ENCODE peak calls at places on chromosomes 6 and 20, in ten cellular contexts. W is Panc1; Q is AG04450; F is mesenchymal stem cell; P is body of pancreas; G is psoas muscle; L is adrenal gland; J is CD8-positive, alpha-beta memory T cell; M is stomach; O is lower lobe of right lung. Z is an unnamed sample.

GRCh38 chr20:18645196-18645745 is 57.4 kb downstream of the DTD1 start:
- DNase-seq in M (no peak), L (no peak), W (no peak), J (no peak), F (no peak), G (no peak), O (no peak), Q (no peak), P (no peak), Z (no peak)

GRCh38 chr6:21996425-21997207 is 300.2 kb downstream of the PRL start:
- DNase-seq in Q (no peak), F (no peak), L (no peak), M (no peak), O (no peak), W (no peak), P (no peak), J (no peak), G (no peak), Z (peak; percentile 17)

GRCh38 chr6:158000530-158001307 is 19.1 kb downstream of the SYNJ2 start:
- DNase-seq in F (no peak), Q (no peak), L (no peak), W (no peak), J (no peak), P (no peak), M (no peak), O (peak; percentile 32), G (no peak), Z (no peak)

GRCh38 chr20:33284937-33285336 is 1.9 kb downstream of the BPIFB1 start:
- DNase-seq in G (no peak), Q (no peak), M (no peak), P (no peak), W (no peak), L (no peak), O (no peak), F (no peak), J (no peak), Z (no peak)

GRCh38 chr6:149455028-149455732 is 29.6 kb downstream of the ZC3H12D start:
- DNase-seq in Q (no peak), O (no peak), W (no peak), P (no peak), F (no peak), L (no peak), M (no peak), G (no peak), J (no peak), Z (no peak)

GRCh38 chr6:130143709-130144108 is 79.0 kb downstream of the SAMD3 start:
- DNase-seq in M (no peak), F (peak; percentile 22), O (no peak), W (no peak), Q (no peak), G (no peak), J (no peak), P (no peak), L (peak; percentile 54), Z (no peak)

GRCh38 chr20:48521121-48521520 is 306.7 kb downstream of the PREX1 start:
- DNase-seq in F (no peak), P (no peak), G (no peak), O (no peak), L (no peak), W (no peak), J (no peak), Q (no peak), M (no peak), Z (no peak)

GRCh38 chr6:15147827-15148226 is 98.0 kb upstream of the JARID2 start:
- DNase-seq in F (no peak), J (no peak), L (no peak), W (no peak), P (no peak), M (no peak), G (no peak), O (no peak), Q (no peak), Z (no peak)

GRCh38 chr20:53316221-53316937 is 277.3 kb downstream of the ZNF217 start:
- DNase-seq in Q (no peak), W (no peak), O (no peak), M (no peak), J (no peak), G (no peak), L (no peak), F (no peak), P (no peak), Z (no peak)

GRCh38 chr6:90286884-90287488 is 9.7 kb downstream of the BACH2 start:
- DNase-seq in L (no peak), W (no peak), G (no peak), J (peak; percentile 53), Q (no peak), P (no peak), O (no peak), M (peak; percentile 37), F (peak; percentile 29), Z (peak; percentile 77)

GRCh38 chr6:163670283-163670682 is 255.8 kb downstream of the QKI start:
- DNase-seq in O (no peak), M (no peak), Q (no peak), P (no peak), L (no peak), F (no peak), G (no peak), W (no peak), J (no peak), Z (no peak)

GRCh38 chr6:163671355-163671754 is 256.8 kb downstream of the QKI start:
- DNase-seq in J (no peak), Q (no peak), L (no peak), G (no peak), F (no peak), M (no peak), W (no peak), O (no peak), P (no peak), Z (no peak)

GRCh38 chr6:163665464-163665863 is 250.9 kb downstream of the QKI start:
- DNase-seq in M (no peak), O (no peak), Q (no peak), J (no peak), F (no peak), P (no peak), G (no peak), L (no peak), W (no peak), Z (no peak)

GRCh38 chr6:163667372-163668060 is 253.0 kb downstream of the QKI start:
- DNase-seq in M (no peak), Q (no peak), W (no peak), G (no peak), F (no peak), L (peak; percentile 66), J (no peak), P (no peak), O (no peak), Z (no peak)

DNA sequence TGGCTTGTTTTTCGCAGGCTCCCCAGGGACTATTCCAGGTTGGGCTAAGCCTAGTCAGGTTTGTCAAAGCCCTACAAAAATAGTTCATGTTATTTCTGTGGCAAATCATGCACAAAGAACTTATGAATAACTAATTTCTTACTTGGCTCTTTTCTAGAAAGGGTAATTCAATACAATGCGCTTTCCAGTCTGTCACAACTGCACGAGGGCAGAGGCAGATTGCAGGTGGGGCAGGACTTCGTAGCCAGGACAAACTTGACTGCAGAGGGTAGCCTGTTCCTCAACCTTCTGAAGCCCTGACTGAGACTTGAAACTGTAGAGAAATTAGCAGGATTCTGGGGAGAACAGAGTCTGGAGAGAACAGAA is 253.5 kb downstream of the QKI start:
- DNase-seq in L (no peak), M (no peak), O (no peak), W (no peak), G (no peak), Q (no peak), F (no peak), J (no peak), P (no peak), Z (no peak)
- H3K27ac ChIP-seq in L (no peak overlapping the region), M (no peak overlapping the region), O (no peak overlapping the region), W (no peak overlapping the region), G (no peak overlapping the region), Q (no peak overlapping the region), F (no peak overlapping the region), J (no peak overlapping the region), P (no peak overlapping the region), Z (no peak overlapping the region)

GRCh38 chr6:138651491-138651890 is 122.1 kb upstream of the CCDC28A start:
- DNase-seq in L (no peak), O (no peak), F (no peak), P (no peak), M (no peak), J (no peak), G (no peak), W (no peak), Q (no peak), Z (no peak)

GRCh38 chr6:138645976-138646640 is 127.5 kb upstream of the CCDC28A start:
- DNase-seq in O (no peak), F (peak; percentile 18), W (no peak), L (no peak), M (no peak), P (no peak), Q (no peak), J (no peak), G (no peak), Z (no peak)

GRCh38 chr6:138648127-138648526 is 125.4 kb upstream of the CCDC28A start:
- DNase-seq in O (no peak), M (no peak), J (no peak), L (no peak), F (no peak), P (no peak), Q (no peak), W (no peak), G (no peak), Z (no peak)

GRCh38 chr6:138643210-138643609 is 130.4 kb upstream of the CCDC28A start:
- DNase-seq in O (no peak), W (no peak), M (no peak), L (no peak), J (no peak), G (no peak), F (no peak), P (no peak), Q (no peak), Z (no peak)

DNA sequence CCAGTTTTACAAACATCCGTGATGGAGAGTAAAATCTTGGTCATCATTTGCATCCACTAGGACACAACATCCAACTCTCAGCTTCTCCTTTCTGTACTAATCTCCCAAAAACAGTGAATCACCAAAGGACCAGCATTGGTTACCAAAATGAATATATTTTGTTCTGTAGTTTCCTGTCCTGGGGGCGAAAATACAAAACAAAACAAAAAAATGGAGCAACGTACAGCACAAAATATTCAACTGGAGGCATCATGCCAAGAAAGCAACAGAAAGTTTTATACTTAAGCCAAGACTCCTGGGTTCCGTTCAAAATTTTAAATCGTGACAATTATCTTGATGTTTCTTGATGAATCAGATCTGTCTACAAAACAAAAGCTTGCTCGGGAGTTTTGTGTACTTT is 126.6 kb upstream of the CCDC28A start:
- DNase-seq in O (no peak), J (no peak), W (no peak), Q (peak; percentile 13), F (no peak), L (no peak), P (no peak), G (no peak), M (no peak), Z (no peak)
- H3K4me3 ChIP-seq in O (no peak overlapping the region), J (no peak overlapping the region), W (no peak overlapping the region), Q (peak overlapping the region; percentile 31), F (no peak overlapping the region), L (no peak overlapping the region), P (no peak overlapping the region), G (peak overlapping the region; percentile 12), M (no peak overlapping the region), Z (no peak overlapping the region)

GRCh38 chr6:121157913-121158312 is 176.4 kb downstream of the TBC1D32 start:
- DNase-seq in O (no peak), Q (no peak), P (no peak), L (no peak), M (no peak), G (no peak), W (no peak), F (no peak), J (no peak), Z (no peak)
- H3K9me3 ChIP-seq in O (no peaks in the 10 kb centered on the region), Q (no peaks in the 10 kb centered on the region), P (no peaks in the 10 kb centered on the region), L (no peaks in the 10 kb centered on the region), M (no peaks in the 10 kb centered on the region), G (no peaks in the 10 kb centered on the region), W (no peaks in the 10 kb centered on the region), F (peaks cover 31% of the 10 kb centered on the region), J (peaks cover 6% of the 10 kb centered on the region), Z (no peaks in the 10 kb centered on the region)

GRCh38 chr6:53095716-53096115 is 30.5 kb downstream of the FBXO9 start:
- DNase-seq in O (no peak), G (no peak), Q (no peak), M (no peak), L (no peak), P (no peak), J (no peak), F (no peak), W (no peak), Z (no peak)
- H3K27ac ChIP-seq in O (no peak overlapping the region), G (no peak overlapping the region), Q (no peak overlapping the region), M (no peak overlapping the region), L (no peak overlapping the region), P (no peak overlapping the region), J (no peak overlapping the region), F (no peak overlapping the region), W (no peak overlapping the region), Z (no peak overlapping the region)

Z was measured in SJCRH30.